ENCODE peak calls at places on chromosomes 13 and 19, in nine cellular contexts. G, N, D, O, C, I, Y, T and L are unnamed samples. For H3K4me1 and H3K27me3, the result is how much of the 10 kb centered on the place peaks cover.

GRCh38 chr13:20197361-20197834 is 4.7 kb upstream of the GJB2 start:
- DNase-seq in G (no peak), N (no peak), D (no peak), O (no peak), C (no peak), I (no peak), Y (peak), T (no peak), L (peak)

GRCh38 chr13:44436589-44437337 is 63.1 kb downstream of the SERP2 start:
- DNase-seq in G (no peak), N (peak), D (peak), O (peak), C (peak), I (peak), Y (peak), T (peak), L (peak)

GRCh38 chr19:17743874-17744273 is 7.4 kb upstream of the FCHO1 start:
- DNase-seq in G (no peak), N (no peak), D (no peak), O (no peak), C (no peak), I (no peak), Y (no peak), T (no peak), L (no peak)

GRCh38 chr19:51627491-51628138 is 2.6 kb downstream of the SIGLEC5 start:
- DNase-seq in G (no peak), N (no peak), D (no peak), O (no peak), C (no peak), I (no peak), Y (no peak), T (no peak), L (no peak)

GRCh38 chr19:29727906-29728305 is 12.8 kb upstream of the C19orf12 start:
- DNase-seq in G (no peak), N (no peak), D (no peak), O (no peak), C (no peak), I (no peak), Y (no peak), T (no peak), L (no peak)

GRCh38 chr19:51777570-51778460 is 16.8 kb downstream of the FPR2 start:
- DNase-seq in G (no peak), N (peak), D (peak), O (peak), C (peak), I (no peak), Y (peak), T (no peak), L (peak)

GRCh38 chr19:13014101-13014920 is 19.0 kb downstream of the NFIX start:
- DNase-seq in G (no peak), N (no peak), D (peak), O (no peak), C (no peak), I (no peak), Y (peak), T (no peak), L (no peak)

GRCh38 chr19:6108721-6109633 is 1.3 kb downstream of the RFX2 start:
- DNase-seq in G (peak), N (peak), D (peak), O (peak), C (peak), I (no peak), Y (peak), T (peak), L (peak)

GRCh38 chr13:23140492-23140891 is 40.3 kb upstream of the SGCG start:
- DNase-seq in G (no peak), N (no peak), D (no peak), O (no peak), C (no peak), I (no peak), Y (no peak), T (no peak), L (no peak)

GRCh38 chr13:97978661-97979450 is 25.4 kb downstream of the IPO5 start:
- DNase-seq in G (no peak), N (no peak), D (no peak), O (no peak), C (no peak), I (no peak), Y (peak), T (no peak), L (no peak)

GRCh38 chr13:39603424-39603947 is 493 bp upstream of the LHFPL6 start:
- DNase-seq in G (no peak), N (no peak), D (peak), O (no peak), C (no peak), I (no peak), Y (peak), T (no peak), L (peak)

GRCh38 chr13:22161871-22162270 is 491.0 kb downstream of the FGF9 start:
- DNase-seq in G (no peak), N (no peak), D (no peak), O (no peak), C (no peak), I (no peak), Y (no peak), T (no peak), L (no peak)

GRCh38 chr13:98632971-98633370 is 56.1 kb upstream of the STK24 start:
- DNase-seq in G (no peak), N (no peak), D (no peak), O (no peak), C (no peak), I (no peak), Y (no peak), T (no peak), L (no peak)

GRCh38 chr19:28468701-28469459 is 744.1 kb downstream of the UQCRFS1 start:
- DNase-seq in G (no peak), N (no peak), D (no peak), O (no peak), C (no peak), I (no peak), Y (peak), T (no peak), L (no peak)

GRCh38 chr19:9597027-9597426 is 12.7 kb upstream of the ZNF121 start:
- DNase-seq in G (no peak), N (no peak), D (no peak), O (no peak), C (no peak), I (no peak), Y (no peak), T (no peak), L (no peak)

GRCh38 chr13:108944760-108945159 is 315.3 kb downstream of the MYO16 start:
- DNase-seq in G (no peak), N (no peak), D (no peak), O (no peak), C (no peak), I (no peak), Y (no peak), T (no peak), L (no peak)

GRCh38 chr13:51831519-51831918 is 13.5 kb downstream of the TMEM272 start:
- DNase-seq in G (no peak), N (no peak), D (no peak), O (no peak), C (no peak), I (no peak), Y (no peak), T (no peak), L (no peak)

GRCh38 chr13:34667356-34668218 is 274.5 kb upstream of the NBEA start:
- DNase-seq in G (no peak), N (no peak), D (peak), O (no peak), C (no peak), I (no peak), Y (no peak), T (no peak), L (no peak)

GRCh38 chr13:25200783-25201182 is 28.7 kb upstream of the AMER2 start:
- DNase-seq in G (no peak), N (no peak), D (no peak), O (no peak), C (no peak), I (no peak), Y (no peak), T (no peak), L (no peak)

GRCh38 chr19:43777163-43777700 is 3.5 kb downstream of the KCNN4 start:
- DNase-seq in G (no peak), N (no peak), D (no peak), O (no peak), C (no peak), I (no peak), Y (no peak), T (no peak), L (no peak)

GRCh38 chr13:83211301-83211700 is 671.0 kb downstream of the SLITRK1 start:
- DNase-seq in G (no peak), N (no peak), D (no peak), O (no peak), C (no peak), I (no peak), Y (no peak), T (no peak), L (no peak)

GRCh38 chr13:25911020-25911419 is 140.8 kb downstream of the SHISA2 start:
- DNase-seq in G (no peak), N (no peak), D (no peak), O (no peak), C (no peak), I (no peak), Y (peak), T (no peak), L (no peak)

GRCh38 chr13:39324806-39325311 is 278.1 kb downstream of the LHFPL6 start:
- DNase-seq in G (no peak), N (no peak), D (no peak), O (no peak), C (no peak), I (no peak), Y (no peak), T (no peak), L (no peak)

GRCh38 chr13:105587786-105588185 is 947.7 kb downstream of the EFNB2 start:
- DNase-seq in G (no peak), N (no peak), D (no peak), O (no peak), C (no peak), I (no peak), Y (no peak), T (no peak), L (no peak)

GRCh38 chr13:42992585-42993122 is 613 bp upstream of the EPSTI1 start:
- DNase-seq in G (no peak), N (no peak), D (no peak), O (no peak), C (no peak), I (no peak), Y (no peak), T (no peak), L (no peak)

GRCh38 chr13:27024062-27024461 is 147.5 kb downstream of the USP12 start:
- DNase-seq in G (no peak), N (no peak), D (no peak), O (no peak), C (no peak), I (no peak), Y (no peak), T (no peak), L (no peak)

GRCh38 chr19:55647732-55648656 is at the start of gene CCDC106:
- DNase-seq in G (no peak), N (peak), D (peak), O (no peak), C (peak), I (no peak), Y (peak), T (peak), L (peak)

GRCh38 chr13:98482476-98483444 is 94.1 kb downstream of the STK24 start:
- DNase-seq in G (no peak), N (peak), D (peak), O (peak), C (peak), I (no peak), Y (peak), T (peak), L (peak)

GRCh38 chr19:49749055-49749716 is 13.9 kb downstream of the TSKS start:
- DNase-seq in G (no peak), N (no peak), D (no peak), O (no peak), C (no peak), I (no peak), Y (no peak), T (no peak), L (peak)

GRCh38 chr13:113671066-113672001 is 4.3 kb downstream of the GRK1 start:
- DNase-seq in G (no peak), N (no peak), D (peak), O (no peak), C (peak), I (no peak), Y (no peak), T (no peak), L (no peak)

GRCh38 chr19:40607898-40608621 is 6.9 kb downstream of the LTBP4 start:
- DNase-seq in G (no peak), N (no peak), D (no peak), O (no peak), C (no peak), I (no peak), Y (no peak), T (no peak), L (no peak)

DNA sequence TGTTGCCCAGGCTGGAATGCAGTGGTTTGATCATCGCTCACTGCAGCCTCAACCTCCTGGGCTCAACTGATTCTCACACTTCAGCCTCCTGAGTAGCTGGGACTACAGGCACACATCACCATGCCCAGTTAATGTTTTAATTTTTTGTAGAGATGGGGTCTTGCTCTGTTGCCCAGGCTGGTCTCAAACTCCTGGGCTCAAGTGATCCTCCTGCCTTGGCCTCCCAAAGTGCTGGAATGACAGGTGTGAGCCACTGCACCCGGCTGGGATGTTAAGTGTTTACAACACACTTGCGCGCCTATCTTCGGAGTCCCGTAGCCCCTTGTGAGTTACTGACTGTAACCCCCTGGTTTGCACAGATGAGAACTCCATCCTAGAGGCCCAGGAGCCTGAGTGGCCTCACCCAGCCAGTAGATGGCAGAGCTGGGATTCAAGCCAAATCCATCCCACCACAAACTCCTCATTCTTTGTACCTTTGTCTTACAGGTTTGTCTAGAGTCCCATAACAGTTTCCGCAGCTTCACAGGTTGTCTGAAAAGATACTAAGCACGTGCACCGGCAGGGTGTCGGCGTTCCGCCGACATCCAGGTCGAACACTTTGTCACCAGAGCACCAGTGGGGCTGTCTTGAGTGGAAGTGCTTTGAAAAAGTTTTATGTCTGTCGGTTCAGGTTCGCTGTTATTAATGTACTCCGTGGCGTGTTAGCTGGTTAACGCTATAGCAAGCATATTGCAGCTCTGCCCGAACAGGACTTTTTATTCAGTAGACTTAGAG is 14.7 kb downstream of the MAG start:
- DNase-seq in G (no peak), N (no peak), D (no peak), O (no peak), C (no peak), I (no peak), Y (peak), T (peak), L (no peak)
- TF ChIP-seq CTCF in G (no peak), N (no peak), D (no peak), O (no peak), C (no peak), I (no peak), Y (peak), T (no peak), L (peak)

DNA sequence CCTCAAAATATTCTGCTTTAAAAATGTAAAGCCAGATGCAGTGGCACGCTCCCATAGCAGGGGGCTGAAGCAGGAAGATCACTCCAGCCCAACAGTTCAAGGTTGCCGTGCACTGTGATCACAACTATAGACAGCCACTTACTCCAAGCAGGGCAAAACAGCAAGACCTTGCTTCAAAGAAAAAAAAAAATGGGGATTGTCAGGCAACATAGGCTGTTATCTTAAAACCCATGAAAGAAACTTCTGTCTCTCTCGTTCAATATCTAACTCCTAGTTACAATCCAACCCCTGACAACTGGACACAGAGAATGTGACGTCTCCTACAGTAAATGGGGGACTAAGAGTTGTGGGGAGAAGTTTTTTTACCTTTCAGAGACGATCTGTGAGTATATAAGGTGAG is 17.4 kb downstream of the ELF1 start:
- DNase-seq in G (no peak), N (no peak), D (no peak), O (no peak), C (no peak), I (no peak), Y (no peak), T (no peak), L (no peak)
- H3K4me1 ChIP-seq in G (half or more), N (under half), D (under half), O (under half), C (under half), I (under half), Y (under half), T (under half), L (under half)

GRCh38 chr19:31355330-31356289 is 6.4 kb upstream of the TSHZ3 start:
- DNase-seq in G (no peak), N (no peak), D (no peak), O (no peak), C (no peak), I (no peak), Y (peak), T (no peak), L (no peak)
- H3K27me3 ChIP-seq in G (half or more), N (half or more), D (under half), O (under half), C (under half), I (under half), Y (half or more), T (under half), L (half or more)

GRCh38 chr19:33000910-33001309 is 28.9 kb downstream of the FAAP24 start:
- DNase-seq in G (no peak), N (no peak), D (no peak), O (no peak), C (no peak), I (no peak), Y (no peak), T (no peak), L (no peak)
- TF ChIP-seq CTCF in G (no peak), N (no peak), D (no peak), O (no peak), C (no peak), I (no peak), Y (no peak), T (no peak), L (no peak)

GRCh38 chr19:57664269-57665127 is 4.2 kb upstream of the ZSCAN4 start:
- DNase-seq in G (no peak), N (no peak), D (peak), O (no peak), C (peak), I (no peak), Y (peak), T (no peak), L (peak)
- H3K4me1 ChIP-seq in G (under half), N (under half), D (under half), O (under half), C (under half), I (under half), Y (under half), T (under half), L (under half)

DNA sequence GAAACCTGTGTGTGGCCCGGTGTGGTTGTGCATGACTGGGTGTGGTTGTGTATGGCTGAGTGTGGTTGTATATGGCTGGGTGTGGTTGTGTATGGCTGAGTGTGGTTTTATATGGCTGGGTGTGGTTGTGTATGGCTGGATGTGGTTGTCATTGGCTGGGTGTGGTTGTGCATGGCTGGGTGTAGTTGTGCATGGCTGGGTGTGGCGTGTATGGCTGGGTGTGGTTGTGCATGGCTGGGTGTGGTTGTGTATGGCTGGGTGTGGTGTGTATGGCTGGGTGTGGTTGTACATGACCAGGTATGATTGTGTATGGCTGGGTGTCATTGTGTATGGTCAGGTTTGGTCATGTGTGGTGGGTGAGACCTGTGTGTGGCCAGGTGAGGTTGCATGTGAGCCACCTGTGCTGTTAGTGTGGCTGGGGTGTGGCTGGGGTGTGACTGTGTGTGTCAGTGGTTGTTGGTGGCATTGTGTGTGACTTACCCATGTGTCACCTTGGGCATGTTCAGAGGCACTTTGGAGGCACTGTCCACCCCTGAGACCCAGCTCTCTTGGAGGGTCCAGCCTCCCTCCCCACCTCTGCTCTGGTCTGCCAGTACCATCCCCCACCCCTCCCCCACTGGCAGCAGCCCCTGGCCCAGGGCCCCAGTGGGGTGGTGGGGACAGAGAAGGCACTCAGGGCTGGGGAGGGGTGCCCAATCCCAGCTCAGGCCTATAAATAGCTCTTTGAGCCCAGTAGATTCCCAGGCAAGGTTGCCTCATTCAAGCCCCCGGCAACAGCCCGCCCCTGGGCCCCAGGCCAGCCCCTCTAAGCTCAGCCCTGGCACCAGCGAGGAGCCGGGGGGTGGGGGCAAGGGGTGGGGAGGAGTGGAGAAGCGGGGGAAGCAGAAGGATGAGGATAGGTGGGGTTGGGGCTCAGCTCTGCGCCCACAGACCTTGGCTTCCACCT is 3.8 kb upstream of the NCAN start:
- DNase-seq in G (no peak), N (no peak), D (no peak), O (no peak), C (no peak), I (no peak), Y (no peak), T (no peak), L (no peak)
- H3K27me3 ChIP-seq in G (under half), N (under half), D (under half), O (under half), C (under half), I (under half), Y (half or more), T (under half), L (under half)